ENCODE peak calls at places on chromosome 2, in four cellular contexts. Z is stomach, O is ovary, G is cardiac fibroblast. F is an unnamed sample.

GRCh38 chr2:173028141-173028540 is 47.5 kb upstream of the MAP3K20 start:
- DNase-seq in O (no peak), G (no peak), Z (no peak), F (no peak)

GRCh38 chr2:65055427-65056214 is 595 bp upstream of the CEP68 start:
- DNase-seq in G (no peak), Z (peak), O (no peak), F (no peak)

GRCh38 chr2:223459328-223459939 is 142.7 kb downstream of the SCG2 start:
- DNase-seq in O (no peak), Z (no peak), G (peak), F (no peak)

GRCh38 chr2:72023678-72024390 is 123.8 kb downstream of the CYP26B1 start:
- DNase-seq in O (no peak), G (no peak), Z (peak), F (no peak)

GRCh38 chr2:200471324-200471848 is 38.5 kb downstream of the KCTD18 start:
- DNase-seq in G (peak), Z (no peak), O (no peak), F (no peak)

GRCh38 chr2:164456599-164456998 is 164.7 kb downstream of the GRB14 start:
- DNase-seq in O (no peak), G (no peak), Z (no peak), F (no peak)

GRCh38 chr2:24083567-24084385 is 858 bp downstream of the TP53I3 start:
- DNase-seq in O (peak), G (peak), Z (peak), F (peak)

GRCh38 chr2:150619607-150620330 is 132.3 kb upstream of the RND3 start:
- DNase-seq in Z (no peak), O (peak), G (peak), F (peak)

GRCh38 chr2:145818890-145819504 is 1299.1 kb upstream of the ZEB2 start:
- DNase-seq in G (no peak), O (no peak), Z (no peak), F (no peak)

GRCh38 chr2:219163156-219163555 is 2.5 kb upstream of the NHEJ1 start:
- DNase-seq in O (no peak), Z (no peak), G (no peak), F (no peak)

GRCh38 chr2:15912203-15912602 is 28.1 kb upstream of the MYCN start:
- DNase-seq in O (peak), G (peak), Z (no peak), F (peak)

GRCh38 chr2:235095569-235095968 is 143.8 kb downstream of the SH3BP4 start:
- DNase-seq in O (no peak), G (peak), Z (no peak), F (no peak)

GRCh38 chr2:30732376-30732775 is 74.9 kb downstream of the CAPN13 start:
- DNase-seq in G (no peak), O (no peak), Z (no peak), F (no peak)

GRCh38 chr2:227464851-227465250 is 7.1 kb upstream of the AGFG1 start:
- DNase-seq in O (no peak), G (no peak), Z (no peak), F (no peak)

GRCh38 chr2:224847961-224848850 is 132.0 kb upstream of the CCDC195 start:
- DNase-seq in O (peak), G (peak), Z (no peak), F (no peak)

GRCh38 chr2:177291701-177292100 is 27.2 kb upstream of the NFE2L2 start:
- DNase-seq in Z (no peak), O (no peak), G (no peak), F (no peak)

GRCh38 chr2:85273732-85274731 is 53.8 kb downstream of the TGOLN2 start:
- DNase-seq in G (peak), Z (no peak), O (peak), F (no peak)

GRCh38 chr2:240138275-240138984 is 2.0 kb downstream of the OTOS start:
- DNase-seq in O (no peak), Z (no peak), G (peak), F (no peak)

GRCh38 chr2:11502740-11503292 is 31.0 kb upstream of the GREB1 start:
- DNase-seq in O (no peak), G (peak), Z (no peak), F (no peak)

GRCh38 chr2:112159454-112159921 is 21.3 kb downstream of the FBLN7 start:
- DNase-seq in G (no peak), O (no peak), Z (no peak), F (no peak)

GRCh38 chr2:20523053-20523452 is 76.2 kb downstream of the RHOB start:
- DNase-seq in O (no peak), Z (no peak), G (no peak), F (no peak)

GRCh38 chr2:20483496-20483895 is 36.6 kb downstream of the RHOB start:
- DNase-seq in G (no peak), O (peak), Z (no peak), F (no peak)

GRCh38 chr2:42142476-42143184 is 26.5 kb upstream of the EML4 start:
- DNase-seq in Z (no peak), O (no peak), G (peak), F (no peak)

GRCh38 chr2:172639823-172640222 is 83.9 kb downstream of the PDK1 start:
- DNase-seq in Z (no peak), O (no peak), G (peak), F (peak)

GRCh38 chr2:240389302-240389805 is 46.1 kb upstream of the GPC1 start:
- DNase-seq in O (no peak), G (no peak), Z (no peak), F (no peak)

GRCh38 chr2:200302940-200303727 is 3.4 kb upstream of the SPATS2L start:
- DNase-seq in O (no peak), G (peak), Z (no peak), F (peak)

GRCh38 chr2:150219861-150220260 is 267.6 kb downstream of the RND3 start:
- DNase-seq in G (no peak), Z (no peak), O (no peak), F (no peak)

GRCh38 chr2:104599802-104600510 is 254.0 kb upstream of the POU3F3 start:
- DNase-seq in G (peak), Z (no peak), O (no peak), F (peak)

GRCh38 chr2:178478442-178479274 is at the start of gene FKBP7:
- DNase-seq in O (peak), G (peak), Z (peak), F (peak)

GRCh38 chr2:195471163-195471562 is 185.9 kb upstream of the SLC39A10 start:
- DNase-seq in Z (no peak), G (no peak), O (no peak), F (no peak)

GRCh38 chr2:53033416-53033815 is 734.2 kb upstream of the CHAC2 start:
- DNase-seq in Z (no peak), G (peak), O (no peak), F (no peak)

GRCh38 chr2:191478754-191479679 is 198.9 kb upstream of the NABP1 start:
- DNase-seq in Z (peak), O (peak), G (peak), F (no peak)

GRCh38 chr2:11802782-11803191 is 56.4 kb downstream of the LPIN1 start:
- DNase-seq in Z (no peak), O (no peak), G (peak), F (no peak)

GRCh38 chr2:128358941-128359731 is 40.5 kb upstream of the HS6ST1 start:
- DNase-seq in G (no peak), O (no peak), Z (no peak), F (no peak)

GRCh38 chr2:168058675-168059074 is 188.7 kb downstream of the STK39 start:
- DNase-seq in Z (no peak), O (no peak), G (no peak), F (no peak)

GRCh38 chr2:218979846-218980738 is 4.9 kb downstream of the FEV start:
- DNase-seq in G (peak), Z (peak), O (peak), F (no peak)

GRCh38 chr2:12819098-12819465 is 102.3 kb downstream of the TRIB2 start:
- DNase-seq in Z (peak), O (peak), G (peak), F (peak)

GRCh38 chr2:237072067-237072931 is 13.4 kb upstream of the COPS8 start:
- DNase-seq in O (peak), Z (peak), G (peak), F (no peak)

GRCh38 chr2:113200736-113201490 is 27.1 kb downstream of the PSD4 start:
- DNase-seq in G (no peak), O (no peak), Z (no peak), F (no peak)

GRCh38 chr2:113198048-113198789 is 24.4 kb downstream of the PSD4 start:
- DNase-seq in Z (no peak), G (no peak), O (no peak), F (no peak)

GRCh38 chr2:113200236-113200635 is 26.5 kb downstream of the PSD4 start:
- DNase-seq in G (no peak), Z (no peak), O (no peak), F (no peak)

GRCh38 chr2:113197347-113198047 is 23.7 kb downstream of the PSD4 start:
- DNase-seq in G (no peak), O (no peak), Z (no peak), F (no peak)

GRCh38 chr2:113198790-113199612 is 25.2 kb downstream of the PSD4 start:
- DNase-seq in G (peak), O (peak), Z (peak), F (no peak)
- TF ChIP-seq CTCF in G (peak), O (peak), Z (peak), F (peak)

DNA sequence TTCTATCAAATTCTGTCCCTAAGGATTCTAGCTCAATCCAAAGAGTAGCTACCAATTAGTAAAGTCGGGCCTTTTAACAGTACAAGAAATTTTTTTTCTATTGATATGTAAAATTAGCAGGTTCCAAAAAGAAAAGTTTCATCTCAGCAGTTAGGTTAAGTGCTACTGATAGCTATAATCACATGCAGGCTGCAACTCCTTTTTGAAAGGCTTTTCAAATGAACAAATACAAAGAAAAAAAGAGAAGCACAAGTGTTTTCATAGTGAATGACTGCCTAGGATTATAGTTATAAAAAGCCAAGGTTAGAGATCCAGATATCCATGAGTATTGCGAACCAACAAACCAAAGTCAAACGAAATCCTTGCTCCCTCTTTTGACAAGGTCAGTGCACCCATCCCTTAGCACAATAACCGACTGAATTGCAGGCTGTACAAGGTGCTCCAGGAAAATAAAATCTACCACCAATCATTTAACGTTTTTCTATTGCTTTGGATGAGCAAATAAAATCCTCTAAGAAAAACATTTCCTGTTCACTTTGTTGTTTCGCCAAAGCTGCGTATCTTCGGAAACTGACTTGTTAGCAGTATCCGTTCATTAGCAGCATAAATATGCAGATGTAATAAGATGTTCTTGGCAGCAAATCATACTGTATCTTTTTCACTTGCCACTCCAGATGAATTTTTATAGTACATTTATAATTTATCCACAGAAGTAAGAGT is 100.2 kb downstream of the SRBD1 start:
- DNase-seq in G (no peak), O (no peak), Z (no peak), F (no peak)
- TF ChIP-seq CTCF in G (no peak), O (no peak), Z (no peak), F (no peak)

GRCh38 chr2:110116033-110116710 is 550 bp upstream of the MALL start:
- DNase-seq in G (peak), O (no peak), Z (no peak), F (no peak)
- TF ChIP-seq CTCF in G (peak), O (no peak), Z (peak), F (peak)

DNA sequence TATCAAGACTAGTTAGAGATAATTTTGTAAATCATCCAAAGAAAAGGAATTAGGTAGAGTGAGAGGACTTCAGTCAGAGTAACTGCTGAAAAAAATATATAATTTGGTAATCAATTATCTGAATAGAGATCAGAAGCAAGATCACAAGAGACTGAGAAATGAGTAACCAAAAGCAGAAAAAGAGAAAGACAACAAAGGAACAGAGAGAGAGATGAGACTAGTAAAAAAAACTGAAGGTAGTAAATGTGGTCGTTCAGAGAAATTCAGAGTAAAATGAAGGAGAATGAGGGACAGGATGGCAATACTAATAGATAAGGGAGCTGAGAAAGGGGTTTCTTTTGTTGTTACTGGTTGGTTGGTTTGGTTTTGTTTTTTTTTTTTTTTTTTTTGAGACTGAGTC is 16.5 kb downstream of the STRN start:
- DNase-seq in O (no peak), Z (no peak), G (no peak), F (no peak)
- TF ChIP-seq CTCF in O (no peak), Z (no peak), G (no peak), F (no peak)

DNA sequence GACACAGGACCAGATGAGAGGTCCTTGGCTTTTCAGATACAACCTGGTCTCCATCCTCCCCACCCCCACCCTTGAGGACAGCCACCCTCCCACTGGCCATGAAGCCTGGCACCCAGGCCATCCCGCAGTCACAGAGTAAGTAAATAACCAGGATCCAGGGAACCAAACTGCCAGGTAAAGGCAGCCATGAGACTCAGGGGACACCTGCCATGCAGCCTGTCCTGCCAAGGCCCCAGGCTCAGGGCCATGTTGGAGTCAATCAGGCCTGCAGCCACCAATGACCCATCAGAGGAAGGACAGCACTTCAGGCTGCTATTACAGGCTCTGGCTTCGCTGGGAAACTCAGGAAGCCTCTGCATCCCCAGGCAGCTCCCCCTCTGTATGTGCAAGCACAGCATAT is 15.6 kb downstream of the SPATA3 start:
- DNase-seq in O (no peak), Z (no peak), G (no peak), F (no peak)
- TF ChIP-seq CTCF in O (no peak), Z (no peak), G (no peak), F (no peak)

DNA sequence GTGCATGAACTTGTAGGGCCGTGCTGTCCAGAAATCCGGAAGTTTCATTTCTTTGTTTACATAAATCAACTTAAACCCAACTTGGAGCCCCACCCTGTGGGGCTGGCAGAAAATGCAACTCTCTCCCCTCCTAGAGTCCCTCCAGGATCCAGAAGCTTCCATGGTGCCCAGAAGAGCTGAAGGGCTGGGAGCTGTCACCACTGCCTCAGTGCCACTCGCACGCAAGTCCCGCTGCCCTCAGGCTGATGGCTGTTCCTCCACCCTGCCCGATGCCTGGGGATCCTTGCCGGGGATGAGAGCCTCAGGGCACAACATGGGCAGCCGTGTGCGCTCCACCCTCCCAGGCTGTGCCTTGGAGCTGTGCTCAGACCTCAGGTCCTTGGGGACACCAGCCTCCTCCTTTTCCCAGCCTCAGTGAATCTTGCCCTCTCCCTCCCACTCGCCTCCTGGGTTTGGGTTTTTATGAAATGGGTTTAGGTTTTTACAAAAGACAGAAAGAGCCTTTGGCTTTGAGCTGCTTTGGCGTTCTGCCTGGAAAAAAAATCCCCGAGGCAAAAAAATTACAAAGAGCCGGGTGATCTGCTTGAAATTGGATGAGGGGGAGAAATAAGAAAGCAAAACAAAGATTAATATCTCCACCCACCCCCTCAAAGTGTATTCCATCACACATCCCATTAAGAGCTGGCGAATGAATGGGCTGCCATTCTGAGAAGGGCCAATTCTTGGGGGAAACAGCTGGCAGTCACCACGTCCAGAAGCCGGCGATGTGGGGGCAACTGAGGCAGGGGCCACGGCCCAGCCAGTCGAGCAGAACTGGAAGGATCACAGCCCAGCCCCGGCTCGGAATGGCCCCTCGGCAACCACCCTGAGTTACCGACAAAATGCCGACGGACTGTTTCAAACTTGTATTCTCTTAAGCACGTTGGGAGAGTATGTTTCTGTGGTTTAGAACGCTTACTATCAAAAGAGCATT is 155.4 kb downstream of the TWIST2 start:
- DNase-seq in G (peak), O (peak), Z (no peak), F (no peak)
- TF ChIP-seq CTCF in G (peak), O (no peak), Z (no peak), F (peak)

DNA sequence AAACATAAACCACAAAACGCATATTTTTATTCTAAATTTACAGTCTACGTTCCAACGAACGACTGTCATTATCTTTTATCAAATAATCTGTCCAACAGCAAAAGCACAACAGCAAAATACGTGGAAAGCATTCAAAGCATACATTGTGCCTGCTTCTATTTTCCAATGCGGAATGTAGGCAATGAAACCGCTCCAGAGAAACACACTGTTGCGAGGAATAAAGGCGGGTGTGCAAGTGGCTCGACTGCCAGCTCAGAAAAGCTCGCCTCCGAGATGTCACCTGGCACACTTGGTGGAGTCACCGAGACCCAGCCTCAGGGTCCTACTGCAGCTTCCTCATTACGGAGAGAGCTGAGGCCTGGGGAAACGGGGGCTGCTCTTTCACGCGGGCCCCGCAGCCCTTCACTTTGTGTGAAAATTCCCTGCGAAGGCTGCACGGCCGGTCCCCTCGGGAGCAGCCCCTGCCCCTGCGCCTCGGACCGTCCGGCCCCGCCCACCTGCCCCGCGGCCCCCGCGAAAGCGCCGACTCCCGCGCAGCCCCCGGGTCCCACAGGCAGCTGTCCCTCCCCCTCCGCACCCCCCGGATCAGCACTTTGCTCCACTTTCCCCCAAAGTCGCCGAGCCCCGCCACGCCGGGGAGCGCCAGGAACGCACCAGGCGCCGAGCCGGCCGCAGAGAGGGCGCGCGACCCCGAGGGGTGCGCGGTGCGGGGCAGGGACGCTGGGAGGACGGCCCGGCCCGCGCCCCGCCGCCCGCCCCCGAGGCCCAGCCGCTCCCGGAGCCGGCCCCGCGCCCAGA is 680 bp downstream of the MGAT4A start:
- DNase-seq in O (peak), Z (peak), G (no peak), F (no peak)
- TF ChIP-seq CTCF in O (no peak), Z (no peak), G (no peak), F (no peak)

GRCh38 chr2:108395155-108395554 is 17.4 kb downstream of the SULT1C4 start:
- DNase-seq in Z (no peak), G (no peak), O (no peak), F (no peak)

GRCh38 chr2:108399479-108399878 is 21.7 kb downstream of the SULT1C4 start:
- DNase-seq in Z (no peak), O (no peak), G (no peak), F (no peak)

GRCh38 chr2:108392029-108392428 is 14.3 kb downstream of the SULT1C4 start:
- DNase-seq in O (no peak), Z (no peak), G (no peak), F (no peak)

GRCh38 chr2:108393197-108393596 is 15.4 kb downstream of the SULT1C4 start:
- DNase-seq in Z (no peak), O (no peak), G (no peak), F (no peak)

DNA sequence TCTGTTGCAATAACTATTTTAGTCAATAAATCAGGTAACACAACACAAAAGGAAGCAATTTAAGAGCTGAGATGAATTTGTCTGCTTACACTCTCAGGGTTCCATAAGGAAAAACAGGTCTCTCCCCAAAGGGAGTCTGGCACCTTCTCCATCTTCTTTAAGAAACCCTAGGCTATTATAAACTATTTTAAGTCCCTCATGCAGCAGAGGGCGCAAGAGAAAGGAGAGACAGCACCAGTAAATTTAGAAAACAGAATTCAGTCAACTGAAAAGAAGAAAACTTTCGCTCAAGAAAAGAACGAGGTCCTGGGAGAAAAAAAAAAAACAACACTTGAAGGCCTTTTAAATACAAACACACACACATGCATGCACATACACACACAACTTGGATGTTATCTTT is 19.1 kb downstream of the SULT1C4 start:
- DNase-seq in O (no peak), Z (no peak), G (peak), F (no peak)
- TF ChIP-seq CTCF in O (no peak), Z (no peak), G (peak), F (peak)